ENCODE peak calls at places on chromosomes 11 and 22, in five cellular contexts. One of them, this sample, is unnamed.

GRCh38 chr22:25148149-25148691 is 51.4 kb upstream of the CRYBB3 start:
- DNase-seq in stimulated activated CD4-positive, alpha-beta T cell treated with anti-CD3 and anti-CD28 coated beads, Interleukin-4, amount 100 ng/mL, for 1 hour: no peak
- DNase-seq in lower lobe of right lung: no peak
- DNase-seq in stimulated activated CD8-positive, alpha-beta memory T cell treated with anti-CD3 and anti-CD28 coated beads, Interleukin-12 subunit alpha, Interleukin-12 subunit beta, amount 100 ng/mL, for 4 hours: no peak
- DNase-seq in NB4: no peak
- DNase-seq in this sample: no peak

GRCh38 chr22:21701384-21701971 is 34.1 kb downstream of the YPEL1 start:
- DNase-seq in stimulated activated CD8-positive, alpha-beta memory T cell treated with anti-CD3 and anti-CD28 coated beads, Interleukin-12 subunit alpha, Interleukin-12 subunit beta, amount 100 ng/mL, for 4 hours: no peak
- DNase-seq in NB4: no peak
- DNase-seq in lower lobe of right lung: no peak
- DNase-seq in stimulated activated CD4-positive, alpha-beta T cell treated with anti-CD3 and anti-CD28 coated beads, Interleukin-4, amount 100 ng/mL, for 1 hour: no peak
- DNase-seq in this sample: no peak

GRCh38 chr22:36730176-36730858 is 26.8 kb upstream of the CACNG2 start:
- DNase-seq in NB4: no peak
- DNase-seq in lower lobe of right lung: no peak
- DNase-seq in stimulated activated CD4-positive, alpha-beta T cell treated with anti-CD3 and anti-CD28 coated beads, Interleukin-4, amount 100 ng/mL, for 1 hour: no peak
- DNase-seq in stimulated activated CD8-positive, alpha-beta memory T cell treated with anti-CD3 and anti-CD28 coated beads, Interleukin-12 subunit alpha, Interleukin-12 subunit beta, amount 100 ng/mL, for 4 hours: no peak
- DNase-seq in this sample: no peak

GRCh38 chr11:106464728-106465127 is 387.3 kb downstream of the AASDHPPT start:
- DNase-seq in stimulated activated CD8-positive, alpha-beta memory T cell treated with anti-CD3 and anti-CD28 coated beads, Interleukin-12 subunit alpha, Interleukin-12 subunit beta, amount 100 ng/mL, for 4 hours: no peak
- DNase-seq in stimulated activated CD4-positive, alpha-beta T cell treated with anti-CD3 and anti-CD28 coated beads, Interleukin-4, amount 100 ng/mL, for 1 hour: no peak
- DNase-seq in lower lobe of right lung: no peak
- DNase-seq in NB4: no peak
- DNase-seq in this sample: no peak

GRCh38 chr11:116173946-116174911 is 598.6 kb downstream of the BUD13 start:
- DNase-seq in stimulated activated CD4-positive, alpha-beta T cell treated with anti-CD3 and anti-CD28 coated beads, Interleukin-4, amount 100 ng/mL, for 1 hour: no peak
- DNase-seq in stimulated activated CD8-positive, alpha-beta memory T cell treated with anti-CD3 and anti-CD28 coated beads, Interleukin-12 subunit alpha, Interleukin-12 subunit beta, amount 100 ng/mL, for 4 hours: no peak
- DNase-seq in NB4: no peak
- DNase-seq in lower lobe of right lung: no peak
- DNase-seq in this sample: no peak

GRCh38 chr11:942853-943252 is 17.2 kb downstream of the AP2A2 start:
- DNase-seq in NB4: no peak
- DNase-seq in stimulated activated CD4-positive, alpha-beta T cell treated with anti-CD3 and anti-CD28 coated beads, Interleukin-4, amount 100 ng/mL, for 1 hour: no peak
- DNase-seq in lower lobe of right lung: no peak
- DNase-seq in stimulated activated CD8-positive, alpha-beta memory T cell treated with anti-CD3 and anti-CD28 coated beads, Interleukin-12 subunit alpha, Interleukin-12 subunit beta, amount 100 ng/mL, for 4 hours: no peak
- DNase-seq in this sample: no peak

GRCh38 chr11:86418929-86419328 is 44.2 kb downstream of the CCDC81 start:
- DNase-seq in lower lobe of right lung: no peak
- DNase-seq in stimulated activated CD8-positive, alpha-beta memory T cell treated with anti-CD3 and anti-CD28 coated beads, Interleukin-12 subunit alpha, Interleukin-12 subunit beta, amount 100 ng/mL, for 4 hours: no peak
- DNase-seq in NB4: peak; percentile 16
- DNase-seq in stimulated activated CD4-positive, alpha-beta T cell treated with anti-CD3 and anti-CD28 coated beads, Interleukin-4, amount 100 ng/mL, for 1 hour: no peak
- DNase-seq in this sample: no peak

GRCh38 chr11:67267188-67268035 is 1.1 kb downstream of the GRK2 start:
- DNase-seq in stimulated activated CD4-positive, alpha-beta T cell treated with anti-CD3 and anti-CD28 coated beads, Interleukin-4, amount 100 ng/mL, for 1 hour: no peak
- DNase-seq in NB4: peak; percentile 70
- DNase-seq in lower lobe of right lung: peak; percentile 67
- DNase-seq in stimulated activated CD8-positive, alpha-beta memory T cell treated with anti-CD3 and anti-CD28 coated beads, Interleukin-12 subunit alpha, Interleukin-12 subunit beta, amount 100 ng/mL, for 4 hours: no peak
- DNase-seq in this sample: no peak

GRCh38 chr11:104570088-104570701 is 328.1 kb downstream of the CASP12 start:
- DNase-seq in NB4: no peak
- DNase-seq in stimulated activated CD8-positive, alpha-beta memory T cell treated with anti-CD3 and anti-CD28 coated beads, Interleukin-12 subunit alpha, Interleukin-12 subunit beta, amount 100 ng/mL, for 4 hours: no peak
- DNase-seq in lower lobe of right lung: no peak
- DNase-seq in stimulated activated CD4-positive, alpha-beta T cell treated with anti-CD3 and anti-CD28 coated beads, Interleukin-4, amount 100 ng/mL, for 1 hour: no peak
- DNase-seq in this sample: no peak

GRCh38 chr11:73257342-73258103 is 14.6 kb upstream of the P2RY6 start:
- DNase-seq in lower lobe of right lung: peak; percentile 68
- DNase-seq in stimulated activated CD8-positive, alpha-beta memory T cell treated with anti-CD3 and anti-CD28 coated beads, Interleukin-12 subunit alpha, Interleukin-12 subunit beta, amount 100 ng/mL, for 4 hours: no peak
- DNase-seq in NB4: no peak
- DNase-seq in stimulated activated CD4-positive, alpha-beta T cell treated with anti-CD3 and anti-CD28 coated beads, Interleukin-4, amount 100 ng/mL, for 1 hour: no peak
- DNase-seq in this sample: no peak

This sample was measured in progenitor cell of endocrine pancreas.